ENCODE peak calls at places on chromosomes 11 and 22, in four cellular contexts. One of them, this sample, is unnamed.

GRCh38 chr11:104163100-104164027 is 583 bp downstream of the PDGFD start:
- DNase-seq in HTR-8/SVneo: no peak
- DNase-seq in CD8-positive, alpha-beta T cell: no peak
- DNase-seq in astrocyte of the cerebellum: no peak
- DNase-seq in this sample: no peak

GRCh38 chr11:97722065-97722464 is 1298.7 kb upstream of the CNTN5 start:
- DNase-seq in HTR-8/SVneo: peak
- DNase-seq in CD8-positive, alpha-beta T cell: no peak
- DNase-seq in astrocyte of the cerebellum: peak
- DNase-seq in this sample: no peak

GRCh38 chr11:65500262-65501004 is 1.6 kb downstream of the MALAT1 start:
- DNase-seq in HTR-8/SVneo: no peak
- DNase-seq in CD8-positive, alpha-beta T cell: peak
- DNase-seq in astrocyte of the cerebellum: no peak
- DNase-seq in this sample: no peak

GRCh38 chr11:130103296-130103814 is 33.7 kb downstream of the APLP2 start:
- DNase-seq in HTR-8/SVneo: peak
- DNase-seq in CD8-positive, alpha-beta T cell: no peak
- DNase-seq in astrocyte of the cerebellum: peak
- DNase-seq in this sample: peak

GRCh38 chr11:108394744-108395284 is 72.5 kb downstream of the C11orf65 start:
- DNase-seq in HTR-8/SVneo: no peak
- DNase-seq in CD8-positive, alpha-beta T cell: no peak
- DNase-seq in astrocyte of the cerebellum: no peak
- DNase-seq in this sample: no peak

GRCh38 chr11:119513141-119513805 is 90.3 kb upstream of the THY1 start:
- DNase-seq in HTR-8/SVneo: no peak
- DNase-seq in CD8-positive, alpha-beta T cell: no peak
- DNase-seq in astrocyte of the cerebellum: no peak
- DNase-seq in this sample: no peak

GRCh38 chr22:20186871-20187546 is 36.2 kb upstream of the CCDC188 start:
- DNase-seq in HTR-8/SVneo: no peak
- DNase-seq in CD8-positive, alpha-beta T cell: no peak
- DNase-seq in astrocyte of the cerebellum: no peak
- DNase-seq in this sample: no peak

GRCh38 chr11:33874910-33875490 is 16.9 kb downstream of the LMO2 start:
- DNase-seq in HTR-8/SVneo: no peak
- DNase-seq in CD8-positive, alpha-beta T cell: no peak
- DNase-seq in astrocyte of the cerebellum: no peak
- DNase-seq in this sample: no peak

GRCh38 chr11:121615506-121615905 is 162.7 kb upstream of the SORL1-AS1 start:
- DNase-seq in HTR-8/SVneo: no peak
- DNase-seq in CD8-positive, alpha-beta T cell: no peak
- DNase-seq in astrocyte of the cerebellum: no peak
- DNase-seq in this sample: no peak

GRCh38 chr11:69292221-69292648 is 1.7 kb upstream of the MYEOV start:
- DNase-seq in HTR-8/SVneo: no peak
- DNase-seq in CD8-positive, alpha-beta T cell: peak
- DNase-seq in astrocyte of the cerebellum: no peak
- DNase-seq in this sample: no peak

GRCh38 chr11:112285918-112286317 is 25.3 kb upstream of the PLET1 start:
- DNase-seq in HTR-8/SVneo: no peak
- DNase-seq in CD8-positive, alpha-beta T cell: no peak
- DNase-seq in astrocyte of the cerebellum: no peak
- DNase-seq in this sample: no peak

GRCh38 chr11:114610550-114610949 is 15.0 kb upstream of the NXPE4 start:
- DNase-seq in HTR-8/SVneo: no peak
- DNase-seq in CD8-positive, alpha-beta T cell: no peak
- DNase-seq in astrocyte of the cerebellum: no peak
- DNase-seq in this sample: no peak

GRCh38 chr11:11608783-11609232 is 13.0 kb downstream of the GALNT18 start:
- DNase-seq in HTR-8/SVneo: peak
- DNase-seq in CD8-positive, alpha-beta T cell: no peak
- DNase-seq in astrocyte of the cerebellum: no peak
- DNase-seq in this sample: no peak

GRCh38 chr11:110505514-110506284 is 76.0 kb downstream of the FDX1 start:
- DNase-seq in HTR-8/SVneo: no peak
- DNase-seq in CD8-positive, alpha-beta T cell: no peak
- DNase-seq in astrocyte of the cerebellum: no peak
- DNase-seq in this sample: no peak

GRCh38 chr11:60161766-60162165 is 21.1 kb downstream of the MS4A6A start:
- DNase-seq in HTR-8/SVneo: no peak
- DNase-seq in CD8-positive, alpha-beta T cell: no peak
- DNase-seq in astrocyte of the cerebellum: no peak
- DNase-seq in this sample: no peak

GRCh38 chr11:34266987-34267386 is 90.8 kb downstream of the ABTB2 start:
- DNase-seq in HTR-8/SVneo: no peak
- DNase-seq in CD8-positive, alpha-beta T cell: no peak
- DNase-seq in astrocyte of the cerebellum: no peak
- DNase-seq in this sample: no peak

GRCh38 chr11:115390441-115390840 is 113.8 kb downstream of the CADM1 start:
- DNase-seq in HTR-8/SVneo: no peak
- DNase-seq in CD8-positive, alpha-beta T cell: no peak
- DNase-seq in astrocyte of the cerebellum: no peak
- DNase-seq in this sample: no peak

GRCh38 chr11:14374922-14375630 is 16.1 kb upstream of the RRAS2 start:
- DNase-seq in HTR-8/SVneo: no peak
- DNase-seq in CD8-positive, alpha-beta T cell: no peak
- DNase-seq in astrocyte of the cerebellum: no peak
- DNase-seq in this sample: no peak

GRCh38 chr11:269146-269890 is 8.9 kb upstream of the NLRP6 start:
- DNase-seq in HTR-8/SVneo: no peak
- DNase-seq in CD8-positive, alpha-beta T cell: peak
- DNase-seq in astrocyte of the cerebellum: no peak
- DNase-seq in this sample: no peak

GRCh38 chr11:93143186-93143585 is 54.6 kb downstream of the SLC36A4 start:
- DNase-seq in HTR-8/SVneo: no peak
- DNase-seq in CD8-positive, alpha-beta T cell: no peak
- DNase-seq in astrocyte of the cerebellum: no peak
- DNase-seq in this sample: no peak

GRCh38 chr22:36355362-36355761 is 32.4 kb downstream of the MYH9 start:
- DNase-seq in HTR-8/SVneo: no peak
- DNase-seq in CD8-positive, alpha-beta T cell: no peak
- DNase-seq in astrocyte of the cerebellum: no peak
- DNase-seq in this sample: no peak

GRCh38 chr11:72609045-72609444 is 65.2 kb downstream of the PDE2A start:
- DNase-seq in HTR-8/SVneo: no peak
- DNase-seq in CD8-positive, alpha-beta T cell: no peak
- DNase-seq in astrocyte of the cerebellum: no peak
- DNase-seq in this sample: no peak

GRCh38 chr11:21460082-21460481 is 732.8 kb upstream of the ANO5 start:
- DNase-seq in HTR-8/SVneo: no peak
- DNase-seq in CD8-positive, alpha-beta T cell: no peak
- DNase-seq in astrocyte of the cerebellum: no peak
- DNase-seq in this sample: no peak

GRCh38 chr22:22158207-22158816 is 86.3 kb upstream of the VPREB1 start:
- DNase-seq in HTR-8/SVneo: no peak
- DNase-seq in CD8-positive, alpha-beta T cell: no peak
- DNase-seq in astrocyte of the cerebellum: no peak
- DNase-seq in this sample: no peak

GRCh38 chr11:57471496-57471895 is 11.2 kb downstream of the RTN4RL2 start:
- DNase-seq in HTR-8/SVneo: no peak
- DNase-seq in CD8-positive, alpha-beta T cell: no peak
- DNase-seq in astrocyte of the cerebellum: no peak
- DNase-seq in this sample: no peak

GRCh38 chr22:41857160-41857859 is 24.4 kb downstream of the SREBF2 start:
- DNase-seq in HTR-8/SVneo: peak
- DNase-seq in CD8-positive, alpha-beta T cell: peak
- DNase-seq in astrocyte of the cerebellum: peak
- DNase-seq in this sample: no peak